ENCODE peak calls at places on chromosomes 4 and X, in eight cellular contexts. N is stimulated activated CD4-positive, alpha-beta T cell treated with anti-CD3 and anti-CD28 coated beads, Interleukin-4, amount 100 ng/mL, for 1 hour; U is M059J; X is NCI-H748 treated with DMSO at 0.1 percent for 48 hours; B is GM06990; E is activated CD4-positive, CD25-positive, alpha-beta regulatory T cell; R is body of pancreas; T is BJ. D is an unnamed sample.

GRCh38 chr4:12926189-12927066 is 557.7 kb downstream of the RAB28 start:
- DNase-seq in T (no peak), E (no peak), X (peak), U (no peak), R (no peak), N (no peak), B (no peak), D (no peak)

GRCh38 chr4:97121493-97121892 is 1021.8 kb downstream of the STPG2 start:
- DNase-seq in E (no peak), U (no peak), B (no peak), N (no peak), T (no peak), R (no peak), X (no peak), D (no peak)

GRCh38 chrX:65878456-65878855 is 161.4 kb downstream of the VSIG4 start:
- DNase-seq in T (no peak), E (no peak), B (no peak), U (no peak), R (no peak), X (no peak), N (no peak), D (no peak)

GRCh38 chr4:96887857-96888256 is 1048.0 kb downstream of the PDHA2 start:
- DNase-seq in T (no peak), U (no peak), X (no peak), R (no peak), B (no peak), E (no peak), N (no peak), D (no peak)

GRCh38 chrX:35890699-35891098 is 28.8 kb upstream of the CFAP47 start:
- DNase-seq in N (no peak), R (peak), T (no peak), E (no peak), B (no peak), X (peak), U (peak), D (no peak)

GRCh38 chrX:110280954-110281353 is 36.9 kb downstream of the AMMECR1 start:
- DNase-seq in T (peak), B (no peak), N (no peak), E (no peak), R (no peak), U (peak), X (no peak), D (peak)

GRCh38 chr4:61555789-61556188 is 355.7 kb downstream of the ADGRL3 start:
- DNase-seq in T (no peak), X (no peak), N (no peak), R (no peak), E (no peak), U (no peak), B (no peak), D (no peak)

GRCh38 chr4:166816901-166817300 is 417.4 kb downstream of the SPOCK3 start:
- DNase-seq in R (no peak), X (no peak), T (no peak), N (no peak), E (no peak), B (no peak), U (peak), D (no peak)

GRCh38 chrX:4379071-4379470 is 665.6 kb upstream of the PRKX start:
- DNase-seq in E (no peak), B (no peak), R (no peak), U (no peak), X (no peak), N (no peak), T (no peak), D (no peak)

D was measured in GM04504.